ENCODE peak calls at places on chromosome X, in eight cellular contexts. L, Q, F, O, C, X, A and S are unnamed samples.

GRCh38 chrX:16433021-16433420 is 216.9 kb upstream of the S100G start:
- DNase-seq in L (no peak), Q (no peak), F (no peak), O (no peak), C (no peak), X (no peak), A (no peak), S (no peak)

GRCh38 chrX:56975611-56976010 is 19.7 kb downstream of the SPIN3 start:
- DNase-seq in L (no peak), Q (peak), F (peak), O (no peak), C (no peak), X (no peak), A (no peak), S (peak)

GRCh38 chrX:78652971-78653822 is 5.9 kb downstream of the RTL3 start:
- DNase-seq in L (no peak), Q (peak), F (peak), O (peak), C (peak), X (peak), A (no peak), S (peak)

GRCh38 chrX:15686818-15687685 is 22.4 kb upstream of the CLTRN start:
- DNase-seq in L (peak), Q (peak), F (peak), O (peak), C (peak), X (peak), A (no peak), S (peak)

GRCh38 chrX:139596068-139596467 is 65.5 kb downstream of the F9 start:
- DNase-seq in L (no peak), Q (no peak), F (no peak), O (no peak), C (no peak), X (no peak), A (no peak), S (no peak)

GRCh38 chrX:84339507-84340364 is 151.7 kb upstream of the RPS6KA6 start:
- DNase-seq in L (no peak), Q (peak), F (peak), O (no peak), C (peak), X (peak), A (no peak), S (peak)

GRCh38 chrX:154732421-154733071 is 18.3 kb downstream of the GAB3 start:
- DNase-seq in L (no peak), Q (no peak), F (peak), O (peak), C (no peak), X (peak), A (no peak), S (no peak)

GRCh38 chrX:152412105-152412504 is 39.0 kb downstream of the GABRA3 start:
- DNase-seq in L (no peak), Q (no peak), F (no peak), O (no peak), C (no peak), X (no peak), A (no peak), S (no peak)

GRCh38 chrX:82775426-82775825 is 732.7 kb upstream of the POU3F4 start:
- DNase-seq in L (no peak), Q (no peak), F (no peak), O (no peak), C (no peak), X (no peak), A (no peak), S (no peak)

DNA sequence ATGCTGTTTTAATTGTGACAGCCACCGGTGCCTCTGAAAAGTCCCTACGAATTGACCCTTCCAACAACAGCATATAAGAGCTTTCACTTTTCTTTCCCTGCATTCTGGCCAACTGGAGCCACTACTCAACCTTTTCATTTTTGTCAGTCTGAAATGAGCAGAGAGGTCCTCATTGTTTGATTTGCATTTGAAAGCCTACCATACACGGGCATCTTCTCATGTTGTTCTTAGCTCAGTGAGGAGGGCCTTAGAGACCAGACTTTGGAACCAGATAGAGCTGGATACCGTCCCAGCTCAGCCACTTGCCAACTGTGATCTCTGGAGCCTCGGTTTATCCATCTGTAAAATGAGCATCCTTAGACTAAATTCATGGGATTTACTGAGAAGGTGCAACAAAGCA is 16.9 kb upstream of the TMSB4X start:
- DNase-seq in L (no peak), Q (no peak), F (no peak), O (no peak), C (no peak), X (no peak), A (no peak), S (no peak)
- H3K4me3 ChIP-seq in L (no peak), Q (no peak), F (no peak), O (no peak), C (no peak), X (no peak), A (no peak), S (no peak)

DNA sequence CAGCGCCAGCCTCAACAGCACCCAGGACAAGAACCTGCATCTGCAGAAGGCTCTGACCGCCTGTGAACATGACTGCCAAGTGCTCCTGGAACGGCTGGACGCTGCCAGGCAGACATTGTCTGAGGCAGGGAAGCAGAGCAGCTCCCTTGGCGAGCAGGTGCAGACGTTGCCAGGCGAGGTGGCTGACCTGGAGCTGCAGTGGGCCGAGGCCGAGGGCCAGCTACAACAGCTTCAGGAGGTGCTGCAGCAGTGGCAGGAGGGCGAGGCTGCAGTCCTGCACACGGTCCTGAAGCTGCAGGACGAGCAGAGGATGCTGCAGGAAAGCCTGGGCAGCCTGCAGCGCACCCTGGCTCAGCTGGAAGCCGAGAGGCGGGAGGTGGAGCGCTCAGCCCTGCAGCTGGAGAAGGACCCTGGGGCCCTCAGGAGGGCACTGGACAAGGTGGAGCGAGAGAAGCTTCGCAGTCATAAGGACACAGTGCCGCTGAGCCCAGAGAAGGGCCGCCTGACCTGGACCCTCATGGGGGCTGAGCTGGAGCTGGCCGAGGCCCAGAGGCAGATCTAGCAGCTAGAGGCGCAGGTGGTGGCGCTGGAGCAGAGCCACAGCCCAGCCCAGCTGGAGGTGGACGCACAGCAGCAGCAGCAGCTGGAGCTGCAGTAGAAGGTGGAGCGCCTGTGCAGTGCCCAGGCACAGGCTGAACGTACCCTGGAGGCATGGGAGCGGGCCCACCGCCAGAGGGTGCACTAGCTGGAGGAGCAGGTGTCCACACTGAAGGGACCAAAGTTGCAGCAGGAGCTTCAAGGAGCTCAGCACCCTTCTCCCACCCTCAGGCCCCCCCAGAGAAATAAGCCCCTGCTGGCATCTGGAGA is 16.4 kb downstream of the SMIM10L2A start:
- DNase-seq in L (no peak), Q (no peak), F (no peak), O (no peak), C (no peak), X (no peak), A (no peak), S (no peak)
- TF ChIP-seq CTCF in L (no peak), Q (no peak), F (no peak), O (no peak), C (peak), X (no peak), A (no peak), S (no peak)

DNA sequence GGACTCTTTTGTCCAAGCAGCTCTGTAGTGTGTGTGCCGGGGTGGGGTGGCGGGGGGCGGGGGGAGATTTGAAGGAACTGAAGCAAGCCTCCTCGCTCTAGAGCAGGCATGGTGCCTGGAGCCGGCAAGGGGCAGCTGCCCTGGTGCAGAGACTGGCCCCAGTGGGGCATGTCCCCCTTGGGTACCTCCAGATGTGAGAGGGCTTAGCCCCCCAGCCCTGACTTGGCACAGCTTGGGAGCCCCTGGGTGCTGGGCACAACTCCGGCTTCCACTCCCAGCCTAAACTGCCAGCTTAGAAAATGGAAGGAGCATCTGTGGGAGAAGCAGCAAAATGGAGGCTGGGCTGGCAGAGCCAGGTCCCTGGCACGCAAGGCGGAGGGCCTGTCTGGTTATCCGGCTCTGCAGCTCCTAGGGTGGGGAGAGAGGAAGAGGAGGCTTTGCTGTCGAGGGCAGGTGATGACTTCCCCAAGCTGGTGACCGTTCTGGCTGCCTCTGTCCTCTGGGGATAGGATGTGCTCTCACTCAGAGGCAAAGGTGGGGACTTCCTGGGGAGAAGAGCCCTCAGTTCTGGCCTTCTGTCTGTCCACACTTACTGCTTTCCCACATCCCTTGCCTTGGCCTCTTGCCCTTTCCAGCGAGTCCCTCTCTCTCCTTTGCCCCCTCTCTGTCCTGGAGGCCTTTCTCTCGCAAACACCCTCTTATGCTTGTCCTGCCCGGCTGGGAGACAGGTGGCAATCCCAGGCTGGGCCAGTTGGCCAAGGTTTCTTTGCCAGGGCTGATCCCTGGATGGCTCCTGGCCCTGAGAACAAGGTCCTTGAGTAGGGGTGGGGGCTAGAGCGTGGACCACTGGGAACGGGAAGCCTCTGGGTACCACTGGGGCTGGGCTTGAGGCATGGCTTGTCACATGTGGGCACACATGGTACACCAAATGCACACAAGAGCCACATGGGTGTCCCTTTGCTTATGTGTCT is 2.0 kb downstream of the DLG3 start:
- DNase-seq in L (no peak), Q (no peak), F (no peak), O (no peak), C (no peak), X (no peak), A (no peak), S (no peak)
- H3K4me3 ChIP-seq in L (no peak), Q (no peak), F (no peak), O (no peak), C (no peak), X (no peak), A (no peak), S (no peak)

GRCh38 chrX:11756354-11757318 is 1.4 kb upstream of the MSL3 start:
- DNase-seq in L (no peak), Q (no peak), F (peak), O (no peak), C (no peak), X (no peak), A (no peak), S (peak)
- TF ChIP-seq CTCF in L (no peak), Q (no peak), F (no peak), O (no peak), C (no peak), X (no peak), A (no peak), S (no peak)

GRCh38 chrX:134368140-134368539 is 91.8 kb upstream of the HPRT1 start:
- DNase-seq in L (no peak), Q (no peak), F (no peak), O (no peak), C (no peak), X (peak), A (no peak), S (no peak)
- H3K4me3 ChIP-seq in L (no peak), Q (no peak), F (no peak), O (no peak), C (no peak), X (no peak), A (no peak), S (no peak)

DNA sequence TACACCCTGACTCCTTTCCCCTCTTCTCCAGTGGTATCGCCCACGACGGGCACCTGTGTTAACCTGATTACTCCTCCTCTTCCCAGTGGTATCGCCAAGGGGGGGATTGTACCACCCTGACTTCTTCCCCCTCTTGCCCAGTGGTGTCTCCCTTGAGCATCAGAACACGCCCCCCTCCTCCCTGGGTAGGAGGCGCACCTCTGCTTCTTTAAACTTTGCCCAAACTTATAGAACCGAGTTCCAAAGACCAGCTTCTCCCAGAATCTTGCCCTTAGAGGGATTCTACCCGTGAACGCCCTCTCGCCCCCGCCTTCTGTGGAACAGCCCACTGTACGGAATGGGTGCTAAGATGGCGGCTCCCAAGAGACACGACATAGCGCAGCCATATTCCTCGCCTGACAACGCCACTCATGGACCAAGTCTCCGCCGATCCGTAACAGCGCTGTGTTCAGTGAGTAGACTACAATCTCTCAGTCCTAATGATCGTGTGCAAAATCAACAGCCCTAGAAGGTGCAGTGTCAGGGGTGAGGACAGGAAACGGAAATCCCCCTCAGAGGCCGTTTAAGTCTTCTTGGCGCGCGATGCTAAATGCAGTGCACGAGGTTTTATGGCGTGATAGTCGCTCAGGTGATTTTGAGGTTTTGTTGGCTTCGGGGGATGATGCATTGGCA is 4.2 kb upstream of the ZNF157 start:
- DNase-seq in L (peak), Q (peak), F (peak), O (peak), C (peak), X (peak), A (no peak), S (peak)
- TF ChIP-seq CTCF in L (no peak), Q (peak), F (no peak), O (peak), C (no peak), X (no peak), A (no peak), S (no peak)

DNA sequence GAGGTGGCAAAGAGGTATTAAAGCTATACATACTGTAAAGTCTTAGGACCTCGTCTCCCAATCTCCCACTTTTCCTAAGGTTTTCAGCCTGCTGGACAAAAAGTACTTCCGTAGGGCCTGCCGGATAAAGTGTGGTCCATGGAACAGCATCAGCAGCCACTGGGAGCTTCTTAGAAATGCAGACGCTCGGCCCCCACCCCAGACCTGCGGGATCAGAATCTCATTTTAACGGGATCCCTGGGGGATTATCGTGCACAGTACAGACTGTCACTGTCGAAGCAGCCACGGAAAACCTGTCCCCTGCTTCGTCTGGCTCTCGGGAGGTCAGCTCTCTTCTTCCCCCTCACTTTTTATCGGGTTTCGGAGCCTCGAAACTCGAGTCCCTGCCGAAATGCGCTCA is 802 bp downstream of the ADGRG2 start:
- DNase-seq in L (no peak), Q (no peak), F (no peak), O (no peak), C (no peak), X (no peak), A (no peak), S (no peak)
- H3K4me3 ChIP-seq in L (peak), Q (no peak), F (no peak), O (no peak), C (peak), X (no peak), A (no peak), S (no peak)

DNA sequence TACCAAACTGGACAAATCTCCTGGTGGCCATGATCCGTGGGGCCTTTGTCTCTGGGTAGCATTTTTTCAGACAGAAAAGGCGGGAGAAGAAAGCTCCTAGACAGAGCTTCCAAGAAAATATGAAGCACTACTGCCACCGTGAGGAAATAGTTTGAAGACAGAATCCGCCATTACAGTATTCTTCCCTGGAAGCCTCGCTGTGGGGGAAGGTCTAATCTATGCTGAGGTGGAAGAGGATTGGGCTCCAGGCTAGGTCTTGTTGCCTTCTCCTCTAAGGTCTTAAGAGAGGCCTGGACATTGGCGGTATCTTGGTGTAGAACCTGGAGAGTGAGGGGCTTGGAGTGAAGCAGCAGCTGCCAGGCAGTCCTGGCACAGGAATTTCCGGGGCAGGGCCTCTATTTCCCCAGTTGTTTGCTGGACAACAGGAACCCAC is 218.9 kb downstream of the OR13H1 start:
- DNase-seq in L (no peak), Q (peak), F (peak), O (peak), C (peak), X (peak), A (no peak), S (no peak)
- TF ChIP-seq CTCF in L (no peak), Q (no peak), F (peak), O (peak), C (peak), X (peak), A (no peak), S (no peak)